ENCODE peak calls at places on chromosomes 6 and 20, in six cellular contexts. A, U, C, S, J and M are unnamed samples.

GRCh38 chr20:7966176-7966575 is 25.9 kb upstream of the HAO1 start:
- DNase-seq in A (no peak), U (no peak), C (no peak), S (no peak), J (no peak), M (no peak)

GRCh38 chr6:41371461-41371991 is 36.1 kb downstream of the NCR2 start:
- DNase-seq in A (no peak), U (no peak), C (peak; percentile 78), S (no peak), J (peak; percentile 86), M (no peak)

GRCh38 chr6:120378582-120379220 is 955.6 kb downstream of the TBC1D32 start:
- DNase-seq in A (no peak), U (no peak), C (peak; percentile 73), S (no peak), J (peak; percentile 18), M (no peak)

GRCh38 chr6:97059473-97059872 is 134.9 kb downstream of the KLHL32 start:
- DNase-seq in A (no peak), U (no peak), C (peak; percentile 42), S (no peak), J (no peak), M (no peak)

GRCh38 chr6:36595168-36595818 is 1.1 kb downstream of the SRSF3 start:
- DNase-seq in A (no peak), U (no peak), C (peak; percentile 53), S (peak; percentile 39), J (peak; percentile 44), M (no peak)

GRCh38 chr20:61170921-61171320 is 81.1 kb upstream of the CDH4 start:
- DNase-seq in A (no peak), U (no peak), C (no peak), S (no peak), J (no peak), M (no peak)

GRCh38 chr6:82086944-82087343 is 160.6 kb downstream of the IBTK start:
- DNase-seq in A (no peak), U (no peak), C (no peak), S (no peak), J (no peak), M (no peak)

GRCh38 chr6:36650848-36651247 is 27.7 kb upstream of the CDKN1A start:
- DNase-seq in A (no peak), U (no peak), C (no peak), S (no peak), J (no peak), M (no peak)

GRCh38 chr20:62875419-62876355 is 14.1 kb upstream of the TCFL5 start:
- DNase-seq in A (peak; percentile 81), U (peak; percentile 43), C (peak; percentile 40), S (peak; percentile 69), J (peak; percentile 87), M (no peak)

GRCh38 chr20:23397961-23398360 is 23.3 kb downstream of the NAPB start:
- DNase-seq in A (no peak), U (no peak), C (no peak), S (no peak), J (no peak), M (peak; percentile 23)

GRCh38 chr6:42777126-42777822 is 4.6 kb upstream of the BICRAL start:
- DNase-seq in A (no peak), U (no peak), C (no peak), S (no peak), J (no peak), M (peak; percentile 79)

DNA sequence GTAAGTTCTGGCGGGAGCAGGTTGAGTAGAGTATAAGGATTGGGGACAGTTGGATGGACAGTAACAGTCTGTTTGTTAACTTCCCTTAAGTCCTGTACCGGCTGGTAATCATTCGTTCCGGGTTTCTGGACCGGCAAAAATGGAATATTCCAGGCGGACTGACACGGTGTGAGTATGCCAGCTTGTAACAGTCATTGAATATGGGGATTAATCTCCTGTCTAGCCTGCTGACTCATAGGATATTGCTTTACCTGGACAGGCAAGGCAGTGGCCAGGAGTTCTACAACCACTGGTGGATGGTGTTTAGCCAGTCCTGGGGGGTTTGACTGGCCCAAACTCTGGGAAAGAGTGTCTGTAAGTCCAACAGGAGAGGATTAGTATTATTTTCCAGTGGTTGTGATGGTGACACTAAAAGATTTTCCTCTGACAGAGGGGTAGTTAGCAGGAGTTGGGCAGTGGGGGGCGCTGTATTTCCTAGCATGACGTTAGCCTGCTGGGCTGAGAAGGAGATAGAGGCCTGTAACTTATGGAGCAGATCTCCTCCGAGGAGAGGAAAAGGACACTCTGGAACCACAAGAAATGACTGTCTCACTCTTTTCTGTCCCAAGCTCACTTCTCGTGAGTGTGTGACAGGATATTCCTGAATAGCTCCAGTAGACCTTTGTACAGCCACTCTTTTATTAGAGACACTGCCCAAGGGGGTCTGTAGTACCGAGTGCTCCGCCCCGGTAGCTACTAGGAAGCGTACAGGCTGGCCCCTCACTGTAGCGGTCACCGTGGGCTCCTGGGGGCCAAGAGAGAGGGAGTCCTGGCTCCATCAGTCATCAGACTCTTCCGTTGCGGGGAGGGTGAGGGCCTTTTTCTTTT is 152.2 kb downstream of the TRIM27 start:
- DNase-seq in A (no peak), U (no peak), C (peak; percentile 47), S (no peak), J (peak; percentile 47), M (no peak)
- H3K27me3 ChIP-seq in A (peaks cover 14% of the 10 kb centered on the region), U (peaks cover 21% of the 10 kb centered on the region), C (peaks cover 96% of the 10 kb centered on the region), S (no peaks in the 10 kb centered on the region), J (peaks cover 100% of the 10 kb centered on the region), M (peaks cover 90% of the 10 kb centered on the region)

GRCh38 chr6:25137497-25137896 is 141.7 kb upstream of the CARMIL1 start:
- DNase-seq in A (no peak), U (no peak), C (no peak), S (no peak), J (no peak), M (no peak)
- H3K4me3 ChIP-seq in A (peak overlapping the region; percentile 64), U (peak overlapping the region; percentile 77), C (no peak overlapping the region), S (peak overlapping the region; percentile 40), J (no peak overlapping the region), M (no peak overlapping the region)

GRCh38 chr6:53417141-53417540 is 68.4 kb upstream of the ELOVL5 start:
- DNase-seq in A (no peak), U (no peak), C (no peak), S (no peak), J (no peak), M (no peak)
- TF ChIP-seq CTCF in A (no peak), U (no peak), C (no peak), S (no peak), J (no peak), M (no peak)

GRCh38 chr20:41889125-41889870 is 271.1 kb upstream of the CHD6 start:
- DNase-seq in A (no peak), U (no peak), C (no peak), S (no peak), J (peak; percentile 75), M (no peak)
- H3K27me3 ChIP-seq in A (no peaks in the 10 kb centered on the region), U (no peaks in the 10 kb centered on the region), C (no peaks in the 10 kb centered on the region), S (no peaks in the 10 kb centered on the region), J (no peaks in the 10 kb centered on the region), M (no peaks in the 10 kb centered on the region)

GRCh38 chr6:108168501-108168979 is 2.7 kb downstream of the NR2E1 start:
- DNase-seq in A (peak; percentile 42), U (no peak), C (peak; percentile 81), S (no peak), J (no peak), M (no peak)
- H3K4me3 ChIP-seq in A (peak overlapping the region; percentile 52), U (peak overlapping the region; percentile 49), C (no peak overlapping the region), S (peak overlapping the region; percentile 18), J (no peak overlapping the region), M (no peak overlapping the region)

GRCh38 chr6:27726620-27727023 is 185.6 kb downstream of the OR2B2 start:
- DNase-seq in A (no peak), U (no peak), C (no peak), S (no peak), J (no peak), M (no peak)

GRCh38 chr6:27720607-27721580 is 191.3 kb downstream of the OR2B2 start:
- DNase-seq in A (no peak), U (no peak), C (no peak), S (no peak), J (no peak), M (no peak)
- TF ChIP-seq CTCF in A (no peak), U (no peak), C (no peak), S (no peak), J (no peak), M (no peak)

DNA sequence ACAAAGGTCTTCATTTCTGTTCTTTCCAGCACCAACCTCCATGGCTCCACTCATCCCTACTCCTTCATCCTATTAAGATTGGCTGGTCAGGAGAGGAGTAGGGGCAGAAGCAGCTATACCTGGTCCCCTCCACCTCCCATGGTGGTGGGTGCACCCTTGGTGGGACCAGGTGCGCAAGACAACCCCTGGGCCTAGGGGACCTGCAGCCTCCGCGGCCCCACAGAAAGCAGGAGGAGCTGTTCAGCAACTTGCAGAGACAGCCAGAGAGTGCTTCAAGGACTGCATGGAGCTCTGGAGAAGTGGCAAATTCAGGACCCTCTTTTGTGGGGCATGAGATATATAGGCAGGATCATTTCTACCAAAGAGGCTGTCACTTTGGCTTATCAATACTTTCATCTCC is 9.8 kb downstream of the ULBP2 start:
- DNase-seq in A (no peak), U (no peak), C (no peak), S (no peak), J (no peak), M (no peak)
- H3K27me3 ChIP-seq in A (no peaks in the 10 kb centered on the region), U (peaks cover 13% of the 10 kb centered on the region), C (peaks cover 94% of the 10 kb centered on the region), S (no peaks in the 10 kb centered on the region), J (peaks cover 32% of the 10 kb centered on the region), M (peaks cover 46% of the 10 kb centered on the region)

GRCh38 chr6:61842005-61842404 is 444.0 kb downstream of the KHDRBS2 start:
- DNase-seq in A (no peak), U (no peak), C (no peak), S (no peak), J (no peak), M (peak; percentile 5)
- H3K4me3 ChIP-seq in A (no peak overlapping the region), U (no peak overlapping the region), C (no peak overlapping the region), S (no peak overlapping the region), J (no peak overlapping the region), M (no peak overlapping the region)

GRCh38 chr20:21522479-21523397 is 8.9 kb upstream of the NKX2-2 start:
- DNase-seq in A (no peak), U (no peak), C (no peak), S (no peak), J (no peak), M (no peak)

GRCh38 chr20:21519136-21519584 is 5.3 kb upstream of the NKX2-2 start:
- DNase-seq in A (no peak), U (no peak), C (no peak), S (no peak), J (no peak), M (no peak)

GRCh38 chr20:21523398-21523868 is 9.6 kb upstream of the NKX2-2 start:
- DNase-seq in A (no peak), U (no peak), C (no peak), S (no peak), J (no peak), M (no peak)

GRCh38 chr20:21521596-21522478 is 8.0 kb upstream of the NKX2-2 start:
- DNase-seq in A (no peak), U (no peak), C (no peak), S (no peak), J (no peak), M (no peak)

GRCh38 chr20:21520702-21521595 is 7.1 kb upstream of the NKX2-2 start:
- DNase-seq in A (no peak), U (no peak), C (no peak), S (no peak), J (no peak), M (no peak)
- TF ChIP-seq CTCF in A (no peak), U (no peak), C (no peak), S (no peak), J (no peak), M (no peak)